ENCODE peak calls at places on chromosome 19, in seven cellular contexts. One of them, this sample, is unnamed.

GRCh38 chr19:17488593-17489391 is 18.5 kb downstream of the SLC27A1 start:
- DNase-seq in H54: no peak
- DNase-seq in heart left ventricle: peak; percentile 71
- DNase-seq in right lobe of liver: peak; percentile 84
- DNase-seq in stomach: peak; percentile 92
- DNase-seq in breast epithelium: peak; percentile 72
- DNase-seq in A549: peak; percentile 66
- DNase-seq in this sample: peak; percentile 79

GRCh38 chr19:39032164-39032918 is at the start of gene FBXO27:
- DNase-seq in H54: no peak
- DNase-seq in heart left ventricle: peak; percentile 28
- DNase-seq in right lobe of liver: peak; percentile 65
- DNase-seq in stomach: no peak
- DNase-seq in breast epithelium: no peak
- DNase-seq in A549: peak; percentile 37
- DNase-seq in this sample: peak; percentile 40

GRCh38 chr19:33795370-33796163 is 1.1 kb upstream of the KCTD15 start:
- DNase-seq in H54: peak; percentile 86
- DNase-seq in heart left ventricle: peak; percentile 91
- DNase-seq in right lobe of liver: peak; percentile 89
- DNase-seq in stomach: peak; percentile 85
- DNase-seq in breast epithelium: peak; percentile 77
- DNase-seq in A549: peak; percentile 96
- DNase-seq in this sample: peak; percentile 77

GRCh38 chr19:29690842-29691241 is 24.2 kb downstream of the C19orf12 start:
- DNase-seq in H54: no peak
- DNase-seq in heart left ventricle: no peak
- DNase-seq in right lobe of liver: no peak
- DNase-seq in stomach: no peak
- DNase-seq in breast epithelium: no peak
- DNase-seq in A549: peak; percentile 83
- DNase-seq in this sample: no peak

GRCh38 chr19:28619842-28620429 is 593.0 kb downstream of the UQCRFS1 start:
- DNase-seq in H54: no peak
- DNase-seq in heart left ventricle: no peak
- DNase-seq in right lobe of liver: no peak
- DNase-seq in stomach: no peak
- DNase-seq in breast epithelium: no peak
- DNase-seq in A549: no peak
- DNase-seq in this sample: no peak

GRCh38 chr19:30645946-30646577 is 273.9 kb downstream of the ZNF536 start:
- DNase-seq in H54: no peak
- DNase-seq in heart left ventricle: no peak
- DNase-seq in right lobe of liver: no peak
- DNase-seq in stomach: no peak
- DNase-seq in breast epithelium: no peak
- DNase-seq in A549: no peak
- DNase-seq in this sample: no peak

GRCh38 chr19:10368101-10368803 is 12.1 kb downstream of the TYK2 start:
- DNase-seq in H54: no peak
- DNase-seq in heart left ventricle: no peak
- DNase-seq in right lobe of liver: no peak
- DNase-seq in stomach: no peak
- DNase-seq in breast epithelium: no peak
- DNase-seq in A549: no peak
- DNase-seq in this sample: no peak

GRCh38 chr19:11401808-11402543 is 17.1 kb downstream of the RGL3 start:
- DNase-seq in H54: no peak
- DNase-seq in heart left ventricle: no peak
- DNase-seq in right lobe of liver: no peak
- DNase-seq in stomach: no peak
- DNase-seq in breast epithelium: no peak
- DNase-seq in A549: no peak
- DNase-seq in this sample: no peak

GRCh38 chr19:42199440-42200115 is 17.9 kb downstream of the DEDD2 start:
- DNase-seq in H54: no peak
- DNase-seq in heart left ventricle: no peak
- DNase-seq in right lobe of liver: peak; percentile 75
- DNase-seq in stomach: peak; percentile 34
- DNase-seq in breast epithelium: no peak
- DNase-seq in A549: no peak
- DNase-seq in this sample: no peak

GRCh38 chr19:752652-753517 is 2.0 kb downstream of the MISP start:
- DNase-seq in H54: peak; percentile 97
- DNase-seq in heart left ventricle: no peak
- DNase-seq in right lobe of liver: no peak
- DNase-seq in stomach: peak; percentile 85
- DNase-seq in breast epithelium: peak; percentile 71
- DNase-seq in A549: peak; percentile 99
- DNase-seq in this sample: no peak

GRCh38 chr19:19217110-19217509 is 5.4 kb downstream of the NCAN start:
- DNase-seq in H54: no peak
- DNase-seq in heart left ventricle: no peak
- DNase-seq in right lobe of liver: no peak
- DNase-seq in stomach: no peak
- DNase-seq in breast epithelium: no peak
- DNase-seq in A549: peak; percentile 78
- DNase-seq in this sample: no peak

GRCh38 chr19:12098040-12098439 is 33.5 kb downstream of the ZNF844 start:
- DNase-seq in H54: no peak
- DNase-seq in heart left ventricle: no peak
- DNase-seq in right lobe of liver: no peak
- DNase-seq in stomach: no peak
- DNase-seq in breast epithelium: no peak
- DNase-seq in A549: no peak
- DNase-seq in this sample: no peak

GRCh38 chr19:30228113-30228725 is 144.0 kb upstream of the ZNF536 start:
- DNase-seq in H54: no peak
- DNase-seq in heart left ventricle: no peak
- DNase-seq in right lobe of liver: no peak
- DNase-seq in stomach: no peak
- DNase-seq in breast epithelium: no peak
- DNase-seq in A549: no peak
- DNase-seq in this sample: no peak

GRCh38 chr19:2507109-2507508 is 31.2 kb downstream of the GADD45B start:
- DNase-seq in H54: no peak
- DNase-seq in heart left ventricle: no peak
- DNase-seq in right lobe of liver: peak; percentile 80
- DNase-seq in stomach: peak; percentile 65
- DNase-seq in breast epithelium: peak; percentile 76
- DNase-seq in A549: peak; percentile 95
- DNase-seq in this sample: no peak

GRCh38 chr19:32372726-32373613 is 27.6 kb downstream of the ZNF507 start:
- DNase-seq in H54: no peak
- DNase-seq in heart left ventricle: no peak
- DNase-seq in right lobe of liver: no peak
- DNase-seq in stomach: no peak
- DNase-seq in breast epithelium: no peak
- DNase-seq in A549: peak; percentile 92
- DNase-seq in this sample: no peak

GRCh38 chr19:16851031-16851712 is 22.0 kb downstream of the SIN3B start:
- DNase-seq in H54: peak; percentile 71
- DNase-seq in heart left ventricle: no peak
- DNase-seq in right lobe of liver: no peak
- DNase-seq in stomach: no peak
- DNase-seq in breast epithelium: no peak
- DNase-seq in A549: no peak
- DNase-seq in this sample: no peak

GRCh38 chr19:57688011-57688763 is 6.4 kb downstream of the ZNF551 start:
- DNase-seq in H54: no peak
- DNase-seq in heart left ventricle: no peak
- DNase-seq in right lobe of liver: no peak
- DNase-seq in stomach: no peak
- DNase-seq in breast epithelium: no peak
- DNase-seq in A549: no peak
- DNase-seq in this sample: no peak

GRCh38 chr19:57686727-57687126 is 5.0 kb downstream of the ZNF551 start:
- DNase-seq in H54: no peak
- DNase-seq in heart left ventricle: no peak
- DNase-seq in right lobe of liver: no peak
- DNase-seq in stomach: no peak
- DNase-seq in breast epithelium: no peak
- DNase-seq in A549: no peak
- DNase-seq in this sample: no peak

GRCh38 chr19:57687363-57688010 is 5.7 kb downstream of the ZNF551 start:
- DNase-seq in H54: no peak
- DNase-seq in heart left ventricle: no peak
- DNase-seq in right lobe of liver: no peak
- DNase-seq in stomach: no peak
- DNase-seq in breast epithelium: no peak
- DNase-seq in A549: peak; percentile 25
- DNase-seq in this sample: no peak

GRCh38 chr19:57682226-57682766 is 519 bp downstream of the ZNF551 start:
- DNase-seq in H54: no peak
- DNase-seq in heart left ventricle: no peak
- DNase-seq in right lobe of liver: no peak
- DNase-seq in stomach: no peak
- DNase-seq in breast epithelium: no peak
- DNase-seq in A549: no peak
- DNase-seq in this sample: no peak
- TF ChIP-seq POLR2A in H54: no peak
- TF ChIP-seq POLR2A in heart left ventricle: no peak
- TF ChIP-seq POLR2A in right lobe of liver: no peak
- TF ChIP-seq POLR2A in stomach: no peak
- TF ChIP-seq POLR2A in breast epithelium: no peak
- TF ChIP-seq POLR2A in A549: no peak
- TF ChIP-seq POLR2A in this sample: no peak

DNA sequence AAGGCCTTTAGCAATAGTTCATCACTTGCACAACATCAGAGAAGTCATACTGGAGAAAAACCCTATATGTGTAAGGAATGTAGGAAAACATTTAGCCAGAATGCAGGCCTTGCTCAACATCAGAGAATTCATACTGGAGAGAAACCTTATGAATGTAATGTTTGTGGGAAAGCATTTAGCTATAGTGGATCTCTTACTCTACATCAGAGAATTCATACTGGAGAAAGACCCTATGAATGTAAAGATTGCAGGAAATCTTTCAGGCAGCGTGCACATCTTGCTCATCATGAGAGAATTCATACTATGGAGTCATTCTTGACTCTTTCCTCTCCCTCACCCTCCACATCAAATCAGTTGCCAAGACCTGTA is 19.8 kb downstream of the ZNF583 start:
- DNase-seq in H54: no peak
- DNase-seq in heart left ventricle: no peak
- DNase-seq in right lobe of liver: no peak
- DNase-seq in stomach: no peak
- DNase-seq in breast epithelium: no peak
- DNase-seq in A549: peak; percentile 6
- DNase-seq in this sample: no peak
- TF ChIP-seq POLR2A in H54: no peak
- TF ChIP-seq POLR2A in heart left ventricle: no peak
- TF ChIP-seq POLR2A in right lobe of liver: no peak
- TF ChIP-seq POLR2A in stomach: no peak
- TF ChIP-seq POLR2A in breast epithelium: no peak
- TF ChIP-seq POLR2A in A549: no peak
- TF ChIP-seq POLR2A in this sample: no peak

DNA sequence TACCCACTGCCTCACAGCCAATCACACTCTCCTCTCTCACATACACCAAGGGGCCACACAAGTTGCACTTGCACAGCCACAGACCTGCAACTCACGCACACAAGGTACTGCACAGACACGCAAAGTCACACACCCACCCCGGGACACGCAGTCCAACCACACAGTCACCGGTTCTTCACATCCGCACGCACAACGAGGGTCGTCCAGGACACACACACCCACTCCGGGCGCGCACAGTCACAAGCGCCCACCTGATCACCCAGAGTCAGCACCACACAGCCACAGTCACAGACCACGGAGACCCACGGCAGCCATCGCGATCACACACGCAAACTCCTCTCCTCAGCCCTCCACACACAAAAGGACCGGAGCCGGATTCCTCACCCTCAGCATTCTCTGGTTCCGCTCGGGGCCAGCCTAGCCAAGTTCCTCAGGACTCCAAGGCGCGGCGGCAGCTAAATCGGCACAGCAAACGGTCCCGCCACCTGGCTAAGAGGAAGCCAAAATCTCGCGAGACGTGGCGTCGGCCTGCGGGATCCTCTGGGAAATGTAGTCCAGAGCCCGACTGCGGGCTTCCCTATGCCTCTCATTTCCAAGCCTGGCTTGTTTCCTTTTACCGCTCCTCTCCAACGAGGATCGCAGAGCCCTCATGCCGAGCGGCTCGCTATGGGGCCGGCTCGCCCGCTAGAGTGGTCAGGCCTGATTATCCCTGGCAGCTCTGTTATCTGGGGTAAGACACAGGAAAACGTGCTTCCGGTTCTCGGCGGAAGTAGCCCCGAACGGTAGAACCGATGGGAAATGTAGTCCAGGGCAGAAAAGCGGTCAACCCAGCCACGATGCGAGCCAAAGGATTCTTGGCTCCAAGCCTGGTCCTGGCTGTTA is at the start of gene ZNF850:
- DNase-seq in H54: peak; percentile 92
- DNase-seq in heart left ventricle: peak; percentile 95
- DNase-seq in right lobe of liver: peak; percentile 96
- DNase-seq in stomach: peak; percentile 95
- DNase-seq in breast epithelium: peak; percentile 96
- DNase-seq in A549: peak; percentile 96
- DNase-seq in this sample: peak; percentile 98
- TF ChIP-seq POLR2A in H54: peak; percentile 67
- TF ChIP-seq POLR2A in heart left ventricle: no peak
- TF ChIP-seq POLR2A in right lobe of liver: peak; percentile 37
- TF ChIP-seq POLR2A in stomach: no peak
- TF ChIP-seq POLR2A in breast epithelium: no peak
- TF ChIP-seq POLR2A in A549: peak; percentile 25
- TF ChIP-seq POLR2A in this sample: no peak

GRCh38 chr19:49361438-49362047 is 673 bp downstream of the TEAD2 start:
- DNase-seq in H54: peak; percentile 73
- DNase-seq in heart left ventricle: peak; percentile 90
- DNase-seq in right lobe of liver: peak; percentile 80
- DNase-seq in stomach: peak; percentile 80
- DNase-seq in breast epithelium: peak; percentile 86
- DNase-seq in A549: peak; percentile 91
- DNase-seq in this sample: peak; percentile 71

GRCh38 chr19:49364083-49364687 is 508 bp downstream of the DKKL1 start:
- DNase-seq in H54: no peak
- DNase-seq in heart left ventricle: no peak
- DNase-seq in right lobe of liver: no peak
- DNase-seq in stomach: no peak
- DNase-seq in breast epithelium: no peak
- DNase-seq in A549: no peak
- DNase-seq in this sample: no peak

GRCh38 chr19:49362926-49363264 is 679 bp upstream of the TEAD2 start:
- DNase-seq in H54: peak; percentile 39
- DNase-seq in heart left ventricle: peak; percentile 51
- DNase-seq in right lobe of liver: peak; percentile 65
- DNase-seq in stomach: peak; percentile 30
- DNase-seq in breast epithelium: no peak
- DNase-seq in A549: no peak
- DNase-seq in this sample: no peak

GRCh38 chr19:49362048-49362925 is at the start of gene TEAD2:
- DNase-seq in H54: peak; percentile 75
- DNase-seq in heart left ventricle: peak; percentile 89
- DNase-seq in right lobe of liver: peak; percentile 72
- DNase-seq in stomach: peak; percentile 73
- DNase-seq in breast epithelium: no peak
- DNase-seq in A549: peak; percentile 55
- DNase-seq in this sample: peak; percentile 68

GRCh38 chr19:49363265-49364082 is at the start of gene DKKL1:
- DNase-seq in H54: peak; percentile 96
- DNase-seq in heart left ventricle: peak; percentile 98
- DNase-seq in right lobe of liver: peak; percentile 99
- DNase-seq in stomach: peak; percentile 100
- DNase-seq in breast epithelium: peak; percentile 100
- DNase-seq in A549: peak; percentile 100
- DNase-seq in this sample: peak; percentile 96
- TF ChIP-seq POLR2A in H54: no peak
- TF ChIP-seq POLR2A in heart left ventricle: no peak
- TF ChIP-seq POLR2A in right lobe of liver: no peak
- TF ChIP-seq POLR2A in stomach: no peak
- TF ChIP-seq POLR2A in breast epithelium: peak; percentile 62
- TF ChIP-seq POLR2A in A549: peak; percentile 30
- TF ChIP-seq POLR2A in this sample: no peak

GRCh38 chr19:40798997-40799557 is at the start of gene EGLN2:
- DNase-seq in H54: peak; percentile 30
- DNase-seq in heart left ventricle: no peak
- DNase-seq in right lobe of liver: no peak
- DNase-seq in stomach: no peak
- DNase-seq in breast epithelium: no peak
- DNase-seq in A549: no peak
- DNase-seq in this sample: no peak
- TF ChIP-seq POLR2A in H54: peak; percentile 77
- TF ChIP-seq POLR2A in heart left ventricle: no peak
- TF ChIP-seq POLR2A in right lobe of liver: peak; percentile 58
- TF ChIP-seq POLR2A in stomach: no peak
- TF ChIP-seq POLR2A in breast epithelium: no peak
- TF ChIP-seq POLR2A in A549: peak; percentile 81
- TF ChIP-seq POLR2A in this sample: no peak